ENCODE peak calls at places on chromosomes 1 and 21, in four cellular contexts. G, R, K and V are unnamed samples.

GRCh38 chr1:226082959-226083302 is 20.4 kb downstream of the H3-3A start:
- DNase-seq in G (no peak), R (no peak), K (peak; percentile 62), V (no peak)

GRCh38 chr1:171381866-171382210 is 67.9 kb downstream of the FMO4 start:
- DNase-seq in G (no peak), R (no peak), K (no peak), V (no peak)

GRCh38 chr1:90851711-90852050 is 134.6 kb upstream of the BARHL2 start:
- DNase-seq in G (no peak), R (no peak), K (no peak), V (peak; percentile 7)

GRCh38 chr1:202158810-202159533 is 1.4 kb downstream of the PTPN7 start:
- DNase-seq in G (no peak), R (no peak), K (no peak), V (no peak)

GRCh38 chr1:10617318-10617717 is 142.6 kb downstream of the PEX14 start:
- DNase-seq in G (no peak), R (no peak), K (no peak), V (no peak)

GRCh38 chr21:19832551-19832950 is 1165.7 kb upstream of the NCAM2 start:
- DNase-seq in G (no peak), R (no peak), K (no peak), V (no peak)

GRCh38 chr1:156422602-156423091 is 53.6 kb downstream of the RHBG start:
- DNase-seq in G (no peak), R (no peak), K (no peak), V (no peak)

GRCh38 chr1:29218223-29218622 is 12.5 kb downstream of the MECR start:
- DNase-seq in G (no peak), R (no peak), K (no peak), V (no peak)

GRCh38 chr1:100736766-100737165 is 17.2 kb downstream of the VCAM1 start:
- DNase-seq in G (no peak), R (no peak), K (no peak), V (no peak)

GRCh38 chr1:110872745-110873435 is at the start of gene CD53:
- DNase-seq in G (no peak), R (no peak), K (no peak), V (no peak)

GRCh38 chr21:28959367-28960099 is 33.1 kb downstream of the LTN1 start:
- DNase-seq in G (no peak), R (no peak), K (no peak), V (peak; percentile 33)

GRCh38 chr1:213331776-213332175 is 280.7 kb downstream of the RPS6KC1 start:
- DNase-seq in G (no peak), R (no peak), K (no peak), V (no peak)

GRCh38 chr1:90347366-90347765 is 352.5 kb downstream of the ZNF326 start:
- DNase-seq in G (no peak), R (no peak), K (no peak), V (no peak)

GRCh38 chr1:1832151-1832550 is 53.9 kb upstream of the NADK start:
- DNase-seq in G (no peak), R (no peak), K (no peak), V (no peak)

GRCh38 chr1:53471000-53471399 is 11.8 kb downstream of the DMRTB1 start:
- DNase-seq in G (no peak), R (no peak), K (no peak), V (no peak)

GRCh38 chr1:161098161-161099068 is at the start of gene KLHDC9:
- DNase-seq in G (peak; percentile 94), R (no peak), K (peak; percentile 90), V (no peak)

GRCh38 chr1:172674831-172675613 is 16.1 kb downstream of the FASLG start:
- DNase-seq in G (no peak), R (no peak), K (no peak), V (no peak)

GRCh38 chr1:22451702-22452400 is at the start of gene ZBTB40:
- DNase-seq in G (peak; percentile 97), R (peak; percentile 90), K (peak; percentile 97), V (peak; percentile 84)

GRCh38 chr1:173411835-173412742 is 65.0 kb upstream of the PRDX6 start:
- DNase-seq in G (no peak), R (no peak), K (no peak), V (no peak)

GRCh38 chr1:212667223-212668139 is 32.2 kb downstream of the BATF3 start:
- DNase-seq in G (no peak), R (peak; percentile 23), K (no peak), V (peak; percentile 42)

GRCh38 chr1:201447911-201448871 is 20.8 kb downstream of the PHLDA3 start:
- DNase-seq in G (peak; percentile 39), R (no peak), K (peak; percentile 62), V (no peak)

GRCh38 chr1:56508523-56508983 is 70.8 kb downstream of the PLPP3 start:
- DNase-seq in G (no peak), R (no peak), K (peak; percentile 97), V (no peak)

GRCh38 chr1:85274969-85275453 is 1.4 kb downstream of the BCL10 start:
- DNase-seq in G (peak; percentile 84), R (no peak), K (no peak), V (no peak)

GRCh38 chr1:205812271-205812877 is 624 bp downstream of the SLC41A1 start:
- DNase-seq in G (no peak), R (no peak), K (no peak), V (no peak)

GRCh38 chr1:31932491-31933316 is 5.5 kb downstream of the PTP4A2 start:
- DNase-seq in G (peak; percentile 41), R (no peak), K (no peak), V (no peak)

GRCh38 chr1:111551623-111552470 is 48.4 kb upstream of the ADORA3 start:
- DNase-seq in G (no peak), R (no peak), K (no peak), V (no peak)

GRCh38 chr1:176932114-176933104 is 232.1 kb downstream of the ASTN1 start:
- DNase-seq in G (no peak), R (no peak), K (no peak), V (no peak)

GRCh38 chr1:30270468-30270867 is 452.9 kb downstream of the MATN1 start:
- DNase-seq in G (no peak), R (no peak), K (no peak), V (no peak)

GRCh38 chr21:42988234-42988965 is 14.0 kb downstream of the PKNOX1 start:
- DNase-seq in G (no peak), R (no peak), K (no peak), V (no peak)

GRCh38 chr1:24047101-24047459 is 64.9 kb downstream of the MYOM3 start:
- DNase-seq in G (no peak), R (peak; percentile 28), K (no peak), V (peak; percentile 76)

GRCh38 chr1:184160942-184161698 is 109.6 kb downstream of the TSEN15 start:
- DNase-seq in G (no peak), R (no peak), K (no peak), V (no peak)

GRCh38 chr1:224739997-224740687 is 124.0 kb downstream of the CNIH3 start:
- DNase-seq in G (no peak), R (no peak), K (no peak), V (no peak)